ENCODE peak calls at places on chromosomes 1 and 21, in eight cellular contexts. U is CD8-positive, alpha-beta memory T cell; P is stimulated activated CD4-positive, alpha-beta T cell treated with anti-CD3 and anti-CD28 coated beads, Interleukin-1b, Interleukin-23, amount 100 ng/mL, for 48 hours; A is amygdala; D is HTR-8/SVneo; J is HCT116; I is T-helper 17 cell; S is neural progenitor cell. N is an unnamed sample.

GRCh38 chr1:201008666-201009360 is 14.7 kb downstream of the KIF21B start:
- DNase-seq in U (no peak), P (no peak), A (no peak), D (no peak), J (no peak), I (no peak), S (peak), N (no peak)

GRCh38 chr1:206579747-206580437 is 32.4 kb downstream of the EIF2D start:
- DNase-seq in U (peak), P (peak), A (peak), D (no peak), J (no peak), I (peak), S (no peak), N (no peak)

GRCh38 chr1:59917026-59917784 is 9.4 kb downstream of the CYP2J2 start:
- DNase-seq in U (no peak), P (no peak), A (peak), D (no peak), J (no peak), I (no peak), S (no peak), N (no peak)

GRCh38 chr21:41360072-41360821 is 1.6 kb upstream of the MX2 start:
- DNase-seq in U (no peak), P (no peak), A (no peak), D (no peak), J (no peak), I (no peak), S (peak), N (no peak)

GRCh38 chr1:197178998-197179397 is 32.5 kb upstream of the ASPM start:
- DNase-seq in U (no peak), P (no peak), A (no peak), D (no peak), J (no peak), I (no peak), S (no peak), N (no peak)

GRCh38 chr21:16644690-16645089 is 868.2 kb upstream of the CXADR start:
- DNase-seq in U (no peak), P (no peak), A (no peak), D (no peak), J (no peak), I (no peak), S (no peak), N (no peak)

GRCh38 chr1:119228318-119228717 is 87.9 kb upstream of the WARS2 start:
- DNase-seq in U (no peak), P (no peak), A (no peak), D (no peak), J (no peak), I (no peak), S (no peak), N (no peak)

GRCh38 chr1:41805771-41806471 is 112.8 kb downstream of the HIVEP3 start:
- DNase-seq in U (peak), P (peak), A (no peak), D (no peak), J (no peak), I (no peak), S (no peak), N (no peak)

GRCh38 chr1:113266788-113267187 is 123.5 kb upstream of the MAGI3 start:
- DNase-seq in U (no peak), P (no peak), A (no peak), D (no peak), J (no peak), I (no peak), S (no peak), N (no peak)